ENCODE peak calls at places on chromosome 16, in four cellular contexts. One of them, this sample, is unnamed.

GRCh38 chr16:66653581-66654350 is 42.8 kb downstream of the CMTM4 start:
- DNase-seq in progenitor cell of endocrine pancreas: no peak
- DNase-seq in foreskin fibroblast: peak; percentile 56
- DNase-seq in fibroblast of lung: peak; percentile 49
- DNase-seq in this sample: no peak

GRCh38 chr16:10523025-10523424 is 57.4 kb downstream of the EMP2 start:
- DNase-seq in progenitor cell of endocrine pancreas: no peak
- DNase-seq in foreskin fibroblast: no peak
- DNase-seq in fibroblast of lung: no peak
- DNase-seq in this sample: no peak

GRCh38 chr16:2858245-2859025 is 465 bp upstream of the PRSS22 start:
- DNase-seq in progenitor cell of endocrine pancreas: peak; percentile 74
- DNase-seq in foreskin fibroblast: no peak
- DNase-seq in fibroblast of lung: no peak
- DNase-seq in this sample: no peak

GRCh38 chr16:48076455-48077012 is 79.3 kb downstream of the ABCC12 start:
- DNase-seq in progenitor cell of endocrine pancreas: no peak
- DNase-seq in foreskin fibroblast: peak; percentile 86
- DNase-seq in fibroblast of lung: peak; percentile 78
- DNase-seq in this sample: no peak

GRCh38 chr16:66927012-66927436 is 1.7 kb upstream of the RRAD start:
- DNase-seq in progenitor cell of endocrine pancreas: no peak
- DNase-seq in foreskin fibroblast: peak; percentile 86
- DNase-seq in fibroblast of lung: peak; percentile 62
- DNase-seq in this sample: no peak

GRCh38 chr16:799948-800833 is at the start of gene GNG13:
- DNase-seq in progenitor cell of endocrine pancreas: no peak
- DNase-seq in foreskin fibroblast: peak; percentile 38
- DNase-seq in fibroblast of lung: no peak
- DNase-seq in this sample: no peak

GRCh38 chr16:82082543-82083244 is 47.6 kb downstream of the HSD17B2 start:
- DNase-seq in progenitor cell of endocrine pancreas: no peak
- DNase-seq in foreskin fibroblast: peak; percentile 86
- DNase-seq in fibroblast of lung: peak; percentile 54
- DNase-seq in this sample: no peak

GRCh38 chr16:69187387-69187890 is 475 bp downstream of the SNTB2 start:
- DNase-seq in progenitor cell of endocrine pancreas: peak; percentile 34
- DNase-seq in foreskin fibroblast: peak; percentile 66
- DNase-seq in fibroblast of lung: no peak
- DNase-seq in this sample: peak; percentile 27

GRCh38 chr16:77584205-77584859 is 138.0 kb upstream of the NUDT7 start:
- DNase-seq in progenitor cell of endocrine pancreas: peak; percentile 35
- DNase-seq in foreskin fibroblast: peak; percentile 81
- DNase-seq in fibroblast of lung: peak; percentile 83
- DNase-seq in this sample: no peak

GRCh38 chr16:79430129-79430789 is 170.3 kb downstream of the MAF start:
- DNase-seq in progenitor cell of endocrine pancreas: no peak
- DNase-seq in foreskin fibroblast: no peak
- DNase-seq in fibroblast of lung: no peak
- DNase-seq in this sample: no peak

GRCh38 chr16:79601092-79601977 is 798 bp upstream of the MAF start:
- DNase-seq in progenitor cell of endocrine pancreas: peak; percentile 36
- DNase-seq in foreskin fibroblast: peak; percentile 63
- DNase-seq in fibroblast of lung: peak; percentile 54
- DNase-seq in this sample: no peak

GRCh38 chr16:66166451-66166850 is 200.0 kb upstream of the CDH5 start:
- DNase-seq in progenitor cell of endocrine pancreas: no peak
- DNase-seq in foreskin fibroblast: no peak
- DNase-seq in fibroblast of lung: peak; percentile 17
- DNase-seq in this sample: no peak

GRCh38 chr16:49747654-49748053 is 108.3 kb downstream of the ZNF423 start:
- DNase-seq in progenitor cell of endocrine pancreas: no peak
- DNase-seq in foreskin fibroblast: no peak
- DNase-seq in fibroblast of lung: no peak
- DNase-seq in this sample: no peak

GRCh38 chr16:85947511-85948509 is 48.8 kb downstream of the IRF8 start:
- DNase-seq in progenitor cell of endocrine pancreas: no peak
- DNase-seq in foreskin fibroblast: no peak
- DNase-seq in fibroblast of lung: no peak
- DNase-seq in this sample: no peak
- TF ChIP-seq CTCF in progenitor cell of endocrine pancreas: no peak
- TF ChIP-seq CTCF in foreskin fibroblast: no peak
- TF ChIP-seq CTCF in fibroblast of lung: no peak
- TF ChIP-seq CTCF in this sample: no peak

DNA sequence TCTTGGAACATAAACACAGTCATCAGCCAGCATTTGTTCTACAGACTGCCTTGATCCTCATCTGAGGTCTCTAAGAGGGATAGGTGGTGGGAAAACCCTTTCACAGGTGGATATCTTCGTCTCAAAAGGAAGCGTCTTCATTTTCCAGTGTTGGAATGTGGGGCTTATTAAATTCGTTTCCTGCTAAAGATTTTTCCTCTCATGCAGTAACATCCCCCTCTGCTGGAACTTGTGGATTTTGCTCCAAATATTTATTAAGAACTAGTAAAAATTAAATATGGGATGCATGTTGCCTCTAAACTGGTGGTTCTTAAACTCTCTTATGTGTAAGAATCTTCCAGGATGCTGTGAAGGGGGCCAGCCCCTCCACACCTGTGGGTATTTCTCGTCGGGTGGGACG is 20.1 kb upstream of the MLYCD start:
- DNase-seq in progenitor cell of endocrine pancreas: no peak
- DNase-seq in foreskin fibroblast: peak; percentile 65
- DNase-seq in fibroblast of lung: peak; percentile 70
- DNase-seq in this sample: no peak
- TF ChIP-seq CTCF in progenitor cell of endocrine pancreas: peak; percentile 60
- TF ChIP-seq CTCF in foreskin fibroblast: peak; percentile 51
- TF ChIP-seq CTCF in fibroblast of lung: peak; percentile 67
- TF ChIP-seq CTCF in this sample: peak; percentile 63

GRCh38 chr16:72532896-72533295 is 360.9 kb upstream of the PMFBP1 start:
- DNase-seq in progenitor cell of endocrine pancreas: no peak
- DNase-seq in foreskin fibroblast: no peak
- DNase-seq in fibroblast of lung: peak; percentile 27
- DNase-seq in this sample: no peak

GRCh38 chr16:72530434-72530833 is 358.5 kb upstream of the PMFBP1 start:
- DNase-seq in progenitor cell of endocrine pancreas: no peak
- DNase-seq in foreskin fibroblast: peak; percentile 39
- DNase-seq in fibroblast of lung: peak; percentile 68
- DNase-seq in this sample: no peak
- TF ChIP-seq CTCF in progenitor cell of endocrine pancreas: no peak
- TF ChIP-seq CTCF in foreskin fibroblast: peak; percentile 19
- TF ChIP-seq CTCF in fibroblast of lung: peak; percentile 31
- TF ChIP-seq CTCF in this sample: no peak

GRCh38 chr16:67979955-67980678 is at the start of gene DPEP3:
- DNase-seq in progenitor cell of endocrine pancreas: no peak
- DNase-seq in foreskin fibroblast: no peak
- DNase-seq in fibroblast of lung: no peak
- DNase-seq in this sample: no peak
- TF ChIP-seq CTCF in progenitor cell of endocrine pancreas: peak; percentile 45
- TF ChIP-seq CTCF in foreskin fibroblast: peak; percentile 11
- TF ChIP-seq CTCF in fibroblast of lung: no peak
- TF ChIP-seq CTCF in this sample: peak; percentile 32

DNA sequence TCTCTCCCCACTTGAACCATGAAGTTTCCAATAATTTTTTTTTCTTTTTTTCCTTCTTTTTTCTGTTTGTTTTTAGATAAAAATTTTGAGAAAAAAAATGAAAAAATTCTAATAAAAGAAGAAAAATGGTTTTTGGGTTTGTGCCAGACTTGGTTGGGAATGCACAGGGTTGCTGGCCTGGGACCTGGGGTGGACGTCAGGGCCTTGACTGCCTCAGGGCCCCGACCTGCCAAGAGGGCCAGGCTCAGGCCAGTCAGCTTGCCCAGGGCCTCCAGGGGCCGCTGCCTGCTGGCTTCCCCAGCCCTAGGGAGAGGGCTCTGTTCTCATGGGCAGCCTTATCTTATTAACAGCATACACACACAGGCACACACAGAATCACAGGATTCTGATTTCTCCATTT is 6.5 kb downstream of the TBX6 start:
- DNase-seq in progenitor cell of endocrine pancreas: no peak
- DNase-seq in foreskin fibroblast: no peak
- DNase-seq in fibroblast of lung: no peak
- DNase-seq in this sample: no peak
- TF ChIP-seq CTCF in progenitor cell of endocrine pancreas: no peak
- TF ChIP-seq CTCF in foreskin fibroblast: no peak
- TF ChIP-seq CTCF in fibroblast of lung: no peak
- TF ChIP-seq CTCF in this sample: no peak

This sample was measured in mesothelial cell of epicardium.